ENCODE peak calls at places on chromosomes 5 and 9, in four cellular contexts. E is esophagus squamous epithelium; B is Karpas-422; U is naive thymus-derived CD4-positive, alpha-beta T cell. J is an unnamed sample.

GRCh38 chr5:7886849-7887460 is 18.0 kb downstream of the MTRR start:
- DNase-seq in B (peak; percentile 72), U (no peak), E (no peak), J (no peak)

GRCh38 chr9:121557581-121558422 is 58.2 kb upstream of the GGTA1 start:
- DNase-seq in B (peak; percentile 67), U (no peak), E (no peak), J (peak; percentile 91)

GRCh38 chr9:36789886-36790285 is 217.2 kb downstream of the MELK start:
- DNase-seq in B (no peak), U (no peak), E (no peak), J (no peak)

GRCh38 chr9:112378441-112379176 is 1.3 kb upstream of the HSDL2 start:
- DNase-seq in E (no peak), B (no peak), U (no peak), J (no peak)

GRCh38 chr5:55600536-55601208 is 65.9 kb upstream of the PLPP1 start:
- DNase-seq in B (no peak), E (no peak), U (peak; percentile 25), J (no peak)

GRCh38 chr9:121279841-121280388 is 12.0 kb downstream of the GSN start:
- DNase-seq in B (no peak), E (no peak), U (no peak), J (no peak)

GRCh38 chr5:127942246-127943060 is 141.1 kb upstream of the SLC12A2 start:
- DNase-seq in B (no peak), E (no peak), U (no peak), J (no peak)

GRCh38 chr9:92609142-92609500 is 60.8 kb downstream of the IPPK start:
- DNase-seq in E (no peak), U (no peak), B (no peak), J (peak; percentile 37)

GRCh38 chr9:130143974-130144373 is 28.2 kb upstream of the NCS1 start:
- DNase-seq in E (no peak), B (no peak), U (no peak), J (no peak)

GRCh38 chr9:22047596-22047995 is 38.5 kb upstream of the CDKN2B start:
- DNase-seq in E (no peak), U (no peak), B (no peak), J (no peak)

GRCh38 chr5:142806769-142807377 is 36.7 kb downstream of the ARHGAP26 start:
- DNase-seq in U (no peak), E (no peak), B (no peak), J (no peak)

GRCh38 chr9:129208191-129209091 is 30.4 kb upstream of the IER5L start:
- DNase-seq in E (no peak), B (no peak), U (peak; percentile 37), J (no peak)

GRCh38 chr5:66669862-66670195 is 73.6 kb downstream of the MAST4 start:
- DNase-seq in U (no peak), E (no peak), B (no peak), J (no peak)

GRCh38 chr9:93594041-93594756 is 17.8 kb downstream of the PHF2 start:
- DNase-seq in E (no peak), B (no peak), U (no peak), J (no peak)

GRCh38 chr5:66904189-66904588 is 292.4 kb downstream of the CD180 start:
- DNase-seq in B (no peak), U (no peak), E (no peak), J (no peak)

GRCh38 chr5:124111886-124112285 is 599.9 kb downstream of the CSNK1G3 start:
- DNase-seq in E (no peak), U (no peak), B (no peak), J (no peak)

GRCh38 chr5:73987915-73988314 is 361.9 kb downstream of the ARHGEF28 start:
- DNase-seq in E (no peak), B (no peak), U (no peak), J (no peak)

GRCh38 chr5:133370904-133371303 is 241.4 kb downstream of the FSTL4 start:
- DNase-seq in E (no peak), B (no peak), U (no peak), J (no peak)

GRCh38 chr5:133372306-133373008 is 239.9 kb downstream of the FSTL4 start:
- DNase-seq in U (no peak), E (no peak), B (no peak), J (no peak)

GRCh38 chr5:133373121-133373870 is 239.0 kb downstream of the FSTL4 start:
- DNase-seq in B (no peak), U (no peak), E (no peak), J (no peak)

GRCh38 chr5:133370281-133370890 is 242.0 kb downstream of the FSTL4 start:
- DNase-seq in E (no peak), U (no peak), B (no peak), J (no peak)

DNA sequence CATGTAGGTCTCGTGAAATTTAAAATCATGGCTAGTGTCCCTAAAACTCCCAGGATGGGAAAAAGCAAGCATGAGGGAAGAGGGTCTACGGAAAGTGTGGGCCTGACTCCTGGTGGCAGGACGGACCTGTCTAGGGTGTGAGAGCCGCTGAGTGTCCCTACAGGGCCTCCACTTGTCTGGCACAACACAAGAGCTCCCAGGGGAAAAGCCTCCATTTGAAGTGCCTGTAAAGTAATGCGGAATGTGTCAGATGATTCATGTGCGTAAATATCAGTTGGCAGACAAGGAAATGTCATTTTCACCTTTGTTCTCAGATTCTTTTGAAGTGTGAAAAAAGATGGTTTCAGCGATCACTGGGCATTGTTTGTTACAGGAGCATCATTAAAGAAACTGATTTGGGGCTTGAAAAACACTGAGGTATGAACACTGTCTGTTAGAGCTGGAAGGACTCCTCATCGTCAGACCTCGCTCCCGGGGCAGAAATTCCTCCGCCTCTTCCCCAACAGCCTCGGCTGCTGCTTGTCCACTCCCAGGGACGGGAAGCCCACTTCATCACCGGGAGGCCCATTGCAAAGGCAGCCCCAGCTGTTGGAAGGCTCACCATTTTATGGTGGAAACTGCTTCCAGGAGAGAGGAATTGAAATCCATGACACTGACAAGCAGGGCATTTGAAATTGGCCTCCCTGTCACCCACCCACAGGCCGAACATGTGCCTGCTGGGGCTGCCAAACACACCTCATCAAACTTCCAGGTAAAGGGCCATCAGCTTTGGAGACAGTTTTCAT is 240.8 kb downstream of the FSTL4 start:
- DNase-seq in E (no peak), B (no peak), U (no peak), J (no peak)
- H3K27ac ChIP-seq in E (no peak overlapping the region), B (no peak overlapping the region), U (no peak overlapping the region), J (no peak overlapping the region)

DNA sequence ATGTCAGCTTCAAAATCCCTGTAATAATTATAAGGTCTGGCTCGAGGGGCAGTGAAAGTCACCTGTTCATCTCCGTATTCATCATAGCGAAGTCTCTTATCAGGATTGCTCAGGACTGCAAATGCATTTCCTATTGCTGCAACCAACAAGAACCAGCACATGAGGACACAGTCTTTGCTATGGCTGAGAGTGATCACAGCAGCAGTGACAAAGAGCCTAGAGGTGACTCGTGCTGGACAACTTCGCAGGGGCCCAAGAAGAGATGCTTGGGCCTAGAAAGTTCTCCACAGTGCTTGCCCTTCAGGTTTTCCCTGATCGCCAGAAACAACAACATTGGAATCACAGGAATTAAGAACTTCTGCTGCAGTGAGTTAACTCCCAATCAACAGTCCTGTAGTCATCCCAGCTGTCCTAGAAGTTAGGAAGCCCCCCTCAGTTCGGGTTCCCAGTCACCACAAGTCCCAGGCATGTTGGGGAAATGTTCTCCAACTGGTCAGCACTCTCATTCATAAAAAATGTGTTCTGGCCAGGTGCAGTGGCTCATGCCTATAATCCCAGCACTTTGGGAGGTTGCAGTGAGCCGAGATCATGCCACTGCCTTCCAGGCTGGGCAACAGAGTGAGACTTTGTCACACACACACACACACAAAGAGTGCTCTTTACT is 13.0 kb downstream of the DNAJC18 start:
- DNase-seq in U (no peak), B (no peak), E (no peak), J (no peak)
- H3K27ac ChIP-seq in U (no peak overlapping the region), B (no peak overlapping the region), E (no peak overlapping the region), J (no peak overlapping the region)

GRCh38 chr9:124871156-124871561 is 9.2 kb downstream of the ARPC5L start:
- DNase-seq in E (no peak), B (peak; percentile 46), U (no peak), J (no peak)

GRCh38 chr9:124869986-124870560 is 8.1 kb downstream of the ARPC5L start:
- DNase-seq in E (peak; percentile 28), U (peak; percentile 59), B (peak; percentile 90), J (no peak)

GRCh38 chr9:124868511-124869465 is 6.9 kb downstream of the ARPC5L start:
- DNase-seq in E (no peak), B (peak; percentile 96), U (peak; percentile 94), J (peak; percentile 89)

GRCh38 chr9:124869466-124869985 is 7.6 kb downstream of the ARPC5L start:
- DNase-seq in E (no peak), U (peak; percentile 39), B (peak; percentile 69), J (peak; percentile 31)

GRCh38 chr9:124870723-124871122 is 8.8 kb downstream of the ARPC5L start:
- DNase-seq in B (peak; percentile 47), E (no peak), U (no peak), J (no peak)
- H3K27ac ChIP-seq in B (peak overlapping the region; percentile 94), E (peak overlapping the region; percentile 99), U (peak overlapping the region; percentile 87), J (peak overlapping the region; percentile 95)

GRCh38 chr9:38073882-38074281 is 4.9 kb upstream of the SHB start:
- DNase-seq in U (no peak), B (no peak), E (no peak), J (no peak)
- H3K27ac ChIP-seq in U (no peak overlapping the region), B (no peak overlapping the region), E (no peak overlapping the region), J (no peak overlapping the region)

J was measured in HL-60.